ENCODE peak calls at places on chromosomes 7 and 10, in five cellular contexts. S, B, X, O and C are unnamed samples.

GRCh38 chr7:15628876-15629275 is 57.6 kb downstream of the MEOX2 start:
- DNase-seq in S (no peak), B (no peak), X (peak; percentile 15), O (peak; percentile 29), C (no peak)

GRCh38 chr7:23093111-23093510 is 12.5 kb upstream of the KLHL7 start:
- DNase-seq in S (no peak), B (no peak), X (no peak), O (peak; percentile 23), C (no peak)

GRCh38 chr7:143323650-143324049 is 7.7 kb downstream of the CLCN1 start:
- DNase-seq in S (no peak), B (no peak), X (no peak), O (no peak), C (no peak)

GRCh38 chr10:125377368-125377767 is 217.0 kb upstream of the CTBP2 start:
- DNase-seq in S (no peak), B (no peak), X (peak; percentile 43), O (no peak), C (no peak)

GRCh38 chr10:5563991-5564536 is 39.3 kb downstream of the CALML3 start:
- DNase-seq in S (no peak), B (no peak), X (no peak), O (peak; percentile 35), C (peak; percentile 42)

GRCh38 chr7:108589874-108590273 is 20.2 kb downstream of the DNAJB9 start:
- DNase-seq in S (no peak), B (no peak), X (no peak), O (no peak), C (no peak)

GRCh38 chr10:22733992-22734391 is 19.6 kb upstream of the PIP4K2A start:
- DNase-seq in S (no peak), B (no peak), X (no peak), O (no peak), C (peak; percentile 21)

GRCh38 chr7:84857336-84857735 is 329.5 kb downstream of the SEMA3D start:
- DNase-seq in S (no peak), B (no peak), X (no peak), O (no peak), C (no peak)

GRCh38 chr10:30433779-30434272 is at the start of gene MAP3K8:
- DNase-seq in S (peak; percentile 92), B (peak; percentile 15), X (peak; percentile 48), O (peak; percentile 73), C (peak; percentile 95)

GRCh38 chr10:46304671-46305429 is 18.1 kb downstream of the ANTXRL start:
- DNase-seq in S (no peak), B (no peak), X (no peak), O (no peak), C (no peak)

GRCh38 chr7:921581-922333 is 32.7 kb downstream of the ADAP1 start:
- DNase-seq in S (peak; percentile 14), B (no peak), X (no peak), O (no peak), C (no peak)

GRCh38 chr10:120415709-120416330 is 41.2 kb upstream of the PLPP4 start:
- DNase-seq in S (no peak), B (no peak), X (peak; percentile 60), O (peak; percentile 96), C (no peak)

GRCh38 chr10:50291261-50291850 is 40.0 kb upstream of the ASAH2 start:
- DNase-seq in S (no peak), B (no peak), X (no peak), O (peak; percentile 43), C (peak; percentile 69)

GRCh38 chr10:94349327-94349726 is 13.4 kb downstream of the NOC3L start:
- DNase-seq in S (no peak), B (no peak), X (no peak), O (no peak), C (peak; percentile 34)

GRCh38 chr7:99030951-99031350 is 113.0 kb downstream of the SMURF1 start:
- DNase-seq in S (no peak), B (no peak), X (no peak), O (no peak), C (no peak)

GRCh38 chr7:31688990-31689389 is 2.0 kb downstream of the PPP1R17 start:
- DNase-seq in S (no peak), B (no peak), X (no peak), O (no peak), C (no peak)

GRCh38 chr10:77245953-77246352 is 391.7 kb downstream of the KCNMA1 start:
- DNase-seq in S (no peak), B (no peak), X (peak; percentile 61), O (no peak), C (peak; percentile 42)

GRCh38 chr7:17369686-17370426 is 71.4 kb downstream of the AHR start:
- DNase-seq in S (no peak), B (no peak), X (peak; percentile 89), O (peak; percentile 84), C (peak; percentile 91)

GRCh38 chr7:27032843-27033242 is 63.0 kb downstream of the HOXA1 start:
- DNase-seq in S (no peak), B (no peak), X (no peak), O (peak; percentile 47), C (peak; percentile 32)

GRCh38 chr7:127349881-127350280 is 42.6 kb downstream of the ZNF800 start:
- DNase-seq in S (no peak), B (no peak), X (no peak), O (no peak), C (no peak)